ENCODE peak calls at places on chromosomes 7 and 10, in ten cellular contexts. F is tibial nerve, B is HCT116, J is suprapubic skin, Y is stomach, U is OCI-LY7, T is Peyer's patch, V is heart right ventricle, I is HAP-1, Q is left ventricle myocardium inferior. W is an unnamed sample.
A peak's percentile ranks its signal among the peaks of the same experiment; 100 is the strongest.

GRCh38 chr10:44713307-44713706 is 197.8 kb upstream of the TMEM72 start:
- DNase-seq in F (no peak), B (no peak), J (no peak), Y (no peak), U (no peak), T (no peak), V (no peak), I (no peak), Q (no peak), W (no peak)

GRCh38 chr10:33735463-33735862 is 401.0 kb upstream of the NRP1 start:
- DNase-seq in F (no peak), B (no peak), J (no peak), Y (no peak), U (no peak), T (no peak), V (no peak), I (no peak), Q (no peak), W (no peak)

GRCh38 chr7:152511736-152512135 is 75.9 kb upstream of the KMT2C start:
- DNase-seq in F (no peak), B (no peak), J (no peak), Y (no peak), U (no peak), T (no peak), V (no peak), I (no peak), Q (no peak), W (no peak)

GRCh38 chr10:123859651-123860045 is 32.0 kb downstream of the CPXM2 start:
- DNase-seq in F (no peak), B (no peak), J (no peak), Y (no peak), U (no peak), T (no peak), V (no peak), I (no peak), Q (no peak), W (no peak)

GRCh38 chr7:44150466-44150832 is 9.3 kb upstream of the MYL7 start:
- DNase-seq in F (no peak), B (no peak), J (no peak), Y (no peak), U (peak; percentile 6), T (no peak), V (no peak), I (no peak), Q (no peak), W (no peak)

GRCh38 chr7:48497521-48497920 is 326.3 kb downstream of the ABCA13 start:
- DNase-seq in F (no peak), B (no peak), J (no peak), Y (no peak), U (no peak), T (no peak), V (no peak), I (no peak), Q (no peak), W (no peak)

GRCh38 chr7:25597881-25598456 is 369.7 kb upstream of the NPVF start:
- DNase-seq in F (peak; percentile 42), B (no peak), J (no peak), Y (no peak), U (no peak), T (no peak), V (no peak), I (no peak), Q (no peak), W (peak; percentile 33)

GRCh38 chr7:95905165-95905564 is 132.8 kb downstream of the DYNC1I1 start:
- DNase-seq in F (no peak), B (no peak), J (no peak), Y (no peak), U (no peak), T (no peak), V (no peak), I (peak; percentile 29), Q (no peak), W (no peak)

GRCh38 chr10:34814228-34815173 is 595 bp downstream of the PARD3 start:
- DNase-seq in F (no peak), B (no peak), J (no peak), Y (peak; percentile 46), U (no peak), T (no peak), V (peak; percentile 56), I (peak; percentile 77), Q (peak; percentile 57), W (peak; percentile 44)

GRCh38 chr7:134515569-134516468 is 11.5 kb upstream of the AKR1B10 start:
- DNase-seq in F (no peak), B (peak; percentile 68), J (no peak), Y (no peak), U (no peak), T (no peak), V (no peak), I (no peak), Q (no peak), W (no peak)

GRCh38 chr7:43843276-43843675 is 26.0 kb downstream of the MRPS24 start:
- DNase-seq in F (no peak), B (no peak), J (no peak), Y (no peak), U (no peak), T (no peak), V (no peak), I (peak; percentile 56), Q (no peak), W (no peak)

GRCh38 chr7:76282344-76283253 is 19.9 kb upstream of the HSPB1 start:
- DNase-seq in F (no peak), B (no peak), J (no peak), Y (no peak), U (no peak), T (no peak), V (peak; percentile 59), I (peak; percentile 86), Q (no peak), W (no peak)

GRCh38 chr10:4529266-4529665 is 296.7 kb upstream of the AKR1E2 start:
- DNase-seq in F (no peak), B (no peak), J (no peak), Y (no peak), U (no peak), T (no peak), V (no peak), I (no peak), Q (no peak), W (no peak)

GRCh38 chr7:144650439-144650838 is 185.4 kb downstream of the TPK1 start:
- DNase-seq in F (no peak), B (no peak), J (no peak), Y (no peak), U (no peak), T (no peak), V (peak; percentile 9), I (no peak), Q (no peak), W (peak; percentile 79)

GRCh38 chr10:49185213-49185612 is 3.0 kb downstream of the TMEM273 start:
- DNase-seq in F (no peak), B (no peak), J (no peak), Y (no peak), U (no peak), T (no peak), V (no peak), I (no peak), Q (no peak), W (no peak)

GRCh38 chr7:32318300-32319018 is 171.7 kb downstream of the LSM5 start:
- DNase-seq in F (no peak), B (no peak), J (no peak), Y (no peak), U (no peak), T (no peak), V (peak; percentile 41), I (no peak), Q (peak; percentile 28), W (peak; percentile 78)
- H3K4me3 ChIP-seq in F (peak overlapping the region; percentile 37), B (no peak overlapping the region), J (peak overlapping the region; percentile 8), Y (peak overlapping the region; percentile 29), U (no peak overlapping the region), T (no peak overlapping the region), V (no peak overlapping the region), I (no peak overlapping the region), Q (peak overlapping the region; percentile 66), W (peak overlapping the region; percentile 1)

GRCh38 chr10:14526326-14526725 is 195.6 kb upstream of the FRMD4A start:
- DNase-seq in F (no peak), B (no peak), J (no peak), Y (no peak), U (no peak), T (no peak), V (no peak), I (no peak), Q (no peak), W (no peak)
- H3K36me3 ChIP-seq in F (peaks cover 8% of the 10 kb centered on the region), B (peaks cover 3% of the 10 kb centered on the region), J (peaks cover 13% of the 10 kb centered on the region), Y (peaks cover 35% of the 10 kb centered on the region), U (peaks cover 99% of the 10 kb centered on the region), T (no peaks in the 10 kb centered on the region), V (no peaks in the 10 kb centered on the region), I (no peaks in the 10 kb centered on the region), Q (peaks cover 5% of the 10 kb centered on the region), W (peaks cover 15% of the 10 kb centered on the region)

DNA sequence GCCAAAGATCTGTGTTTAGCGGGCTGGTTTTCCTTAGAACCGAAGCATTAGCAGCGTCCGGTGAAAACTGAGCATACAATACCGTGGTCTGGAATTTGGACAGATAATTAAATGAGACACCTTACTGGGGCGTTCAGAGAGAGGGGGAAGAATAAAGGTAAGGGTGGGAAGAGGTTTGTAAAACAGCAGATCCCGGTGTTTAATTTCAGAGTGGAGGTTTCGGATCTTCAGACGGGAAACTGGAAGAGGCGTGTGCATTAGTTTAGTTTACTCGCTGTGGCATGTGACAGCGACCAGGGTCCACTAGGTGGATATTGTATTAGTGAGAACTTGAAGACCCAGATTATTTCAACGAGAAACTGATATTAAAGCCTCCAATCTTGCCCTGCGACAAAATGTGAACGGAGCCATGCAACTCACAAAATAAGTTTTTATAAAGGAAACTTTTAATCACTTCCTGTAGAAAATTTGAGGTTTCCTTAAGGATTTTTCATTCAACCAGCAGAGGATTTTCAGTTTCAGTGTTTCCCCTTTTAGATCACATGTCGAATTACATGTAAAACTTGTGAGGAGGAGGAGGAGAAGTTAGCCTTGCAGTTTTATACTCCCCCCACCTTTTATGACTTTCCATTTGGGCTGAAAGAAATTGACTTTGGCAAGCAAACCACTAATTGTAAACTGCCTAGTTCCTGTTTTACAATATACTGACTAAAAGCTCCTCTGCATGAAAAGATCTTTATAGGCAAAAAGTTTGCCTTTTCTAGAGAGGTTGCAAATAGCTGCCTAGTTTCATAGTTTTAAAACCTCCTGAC is 2.8 kb downstream of the BAMBI start:
- DNase-seq in F (no peak), B (no peak), J (no peak), Y (no peak), U (peak; percentile 35), T (no peak), V (no peak), I (peak; percentile 61), Q (no peak), W (no peak)
- H3K4me3 ChIP-seq in F (peak overlapping the region; percentile 90), B (no peak overlapping the region), J (peak overlapping the region; percentile 76), Y (peak overlapping the region; percentile 18), U (peak overlapping the region; percentile 82), T (no peak overlapping the region), V (peak overlapping the region; percentile 73), I (peak overlapping the region; percentile 80), Q (peak overlapping the region; percentile 85), W (peak overlapping the region; percentile 80)

GRCh38 chr10:129108994-129109393 is 358.0 kb upstream of the MGMT start:
- DNase-seq in F (no peak), B (no peak), J (no peak), Y (no peak), U (no peak), T (no peak), V (no peak), I (no peak), Q (no peak), W (no peak)

GRCh38 chr10:129110780-129111179 is 356.3 kb upstream of the MGMT start:
- DNase-seq in F (no peak), B (no peak), J (no peak), Y (no peak), U (no peak), T (no peak), V (no peak), I (no peak), Q (no peak), W (no peak)

GRCh38 chr10:129120441-129120840 is 346.6 kb upstream of the MGMT start:
- DNase-seq in F (no peak), B (no peak), J (no peak), Y (no peak), U (no peak), T (no peak), V (no peak), I (no peak), Q (no peak), W (no peak)

GRCh38 chr10:129114588-129114987 is 352.5 kb upstream of the MGMT start:
- DNase-seq in F (no peak), B (no peak), J (no peak), Y (no peak), U (no peak), T (no peak), V (no peak), I (no peak), Q (no peak), W (no peak)
- H3K36me3 ChIP-seq in F (no peaks in the 10 kb centered on the region), B (no peaks in the 10 kb centered on the region), J (no peaks in the 10 kb centered on the region), Y (no peaks in the 10 kb centered on the region), U (no peaks in the 10 kb centered on the region), T (no peaks in the 10 kb centered on the region), V (no peaks in the 10 kb centered on the region), I (no peaks in the 10 kb centered on the region), Q (no peaks in the 10 kb centered on the region), W (no peaks in the 10 kb centered on the region)

W was measured in upper lobe of left lung.